ENCODE peak calls at places on chromosomes 11 and 22, in ten cellular contexts. One of them, this sample, is unnamed. For H3K27me3 and H3K36me3, the result is how much of the 10 kb centered on the place peaks cover.

GRCh38 chr11:64605656-64606585 is 14.9 kb downstream of the SLC22A12 start:
- DNase-seq in Panc1: no peak
- DNase-seq in lower lobe of right lung: no peak
- DNase-seq in heart left ventricle: no peak
- DNase-seq in iPS DF 6.9: no peak
- DNase-seq in kidney epithelial cell: no peak
- DNase-seq in WERI-Rb-1: no peak
- DNase-seq in prostate gland: no peak
- DNase-seq in GM23338: no peak
- DNase-seq in MG63: no peak
- DNase-seq in this sample: peak

GRCh38 chr11:95337972-95338429 is 107.0 kb upstream of the SESN3 start:
- DNase-seq in Panc1: no peak
- DNase-seq in lower lobe of right lung: no peak
- DNase-seq in heart left ventricle: no peak
- DNase-seq in iPS DF 6.9: no peak
- DNase-seq in kidney epithelial cell: no peak
- DNase-seq in WERI-Rb-1: no peak
- DNase-seq in prostate gland: no peak
- DNase-seq in GM23338: peak
- DNase-seq in MG63: no peak
- DNase-seq in this sample: peak

GRCh38 chr11:83819936-83820549 is 533.9 kb upstream of the CCDC90B start:
- DNase-seq in Panc1: peak
- DNase-seq in lower lobe of right lung: no peak
- DNase-seq in heart left ventricle: no peak
- DNase-seq in iPS DF 6.9: no peak
- DNase-seq in kidney epithelial cell: peak
- DNase-seq in WERI-Rb-1: no peak
- DNase-seq in prostate gland: peak
- DNase-seq in GM23338: peak
- DNase-seq in MG63: no peak
- DNase-seq in this sample: no peak

GRCh38 chr22:20741008-20741633 is 32.8 kb upstream of the SERPIND1 start:
- DNase-seq in Panc1: no peak
- DNase-seq in lower lobe of right lung: no peak
- DNase-seq in heart left ventricle: no peak
- DNase-seq in iPS DF 6.9: no peak
- DNase-seq in kidney epithelial cell: no peak
- DNase-seq in WERI-Rb-1: no peak
- DNase-seq in prostate gland: no peak
- DNase-seq in GM23338: no peak
- DNase-seq in MG63: no peak
- DNase-seq in this sample: no peak

GRCh38 chr11:31641477-31642062 is 132.0 kb downstream of the ELP4 start:
- DNase-seq in Panc1: no peak
- DNase-seq in lower lobe of right lung: no peak
- DNase-seq in heart left ventricle: peak
- DNase-seq in iPS DF 6.9: peak
- DNase-seq in kidney epithelial cell: no peak
- DNase-seq in WERI-Rb-1: peak
- DNase-seq in prostate gland: peak
- DNase-seq in GM23338: peak
- DNase-seq in MG63: peak
- DNase-seq in this sample: peak

GRCh38 chr11:17719028-17719939 is at the start of gene MYOD1:
- DNase-seq in Panc1: no peak
- DNase-seq in lower lobe of right lung: no peak
- DNase-seq in heart left ventricle: no peak
- DNase-seq in iPS DF 6.9: no peak
- DNase-seq in kidney epithelial cell: no peak
- DNase-seq in WERI-Rb-1: no peak
- DNase-seq in prostate gland: no peak
- DNase-seq in GM23338: peak
- DNase-seq in MG63: no peak
- DNase-seq in this sample: peak

GRCh38 chr11:94882931-94883330 is 90.4 kb downstream of the CWC15 start:
- DNase-seq in Panc1: no peak
- DNase-seq in lower lobe of right lung: no peak
- DNase-seq in heart left ventricle: no peak
- DNase-seq in iPS DF 6.9: no peak
- DNase-seq in kidney epithelial cell: no peak
- DNase-seq in WERI-Rb-1: no peak
- DNase-seq in prostate gland: no peak
- DNase-seq in GM23338: no peak
- DNase-seq in MG63: no peak
- DNase-seq in this sample: no peak

GRCh38 chr11:94024547-94024946 is 3.4 kb downstream of the HEPHL1 start:
- DNase-seq in Panc1: no peak
- DNase-seq in lower lobe of right lung: no peak
- DNase-seq in heart left ventricle: no peak
- DNase-seq in iPS DF 6.9: no peak
- DNase-seq in kidney epithelial cell: no peak
- DNase-seq in WERI-Rb-1: no peak
- DNase-seq in prostate gland: no peak
- DNase-seq in GM23338: no peak
- DNase-seq in MG63: no peak
- DNase-seq in this sample: no peak

GRCh38 chr22:47623056-47623739 is 860.7 kb downstream of the TBC1D22A start:
- DNase-seq in Panc1: no peak
- DNase-seq in lower lobe of right lung: no peak
- DNase-seq in heart left ventricle: no peak
- DNase-seq in iPS DF 6.9: no peak
- DNase-seq in kidney epithelial cell: no peak
- DNase-seq in WERI-Rb-1: no peak
- DNase-seq in prostate gland: no peak
- DNase-seq in GM23338: no peak
- DNase-seq in MG63: no peak
- DNase-seq in this sample: no peak

GRCh38 chr11:132977241-132977640 is 555.1 kb downstream of the OPCML start:
- DNase-seq in Panc1: no peak
- DNase-seq in lower lobe of right lung: no peak
- DNase-seq in heart left ventricle: no peak
- DNase-seq in iPS DF 6.9: no peak
- DNase-seq in kidney epithelial cell: no peak
- DNase-seq in WERI-Rb-1: no peak
- DNase-seq in prostate gland: no peak
- DNase-seq in GM23338: no peak
- DNase-seq in MG63: no peak
- DNase-seq in this sample: no peak

GRCh38 chr11:64165482-64165841 is 451 bp downstream of the MACROD1 start:
- DNase-seq in Panc1: no peak
- DNase-seq in lower lobe of right lung: no peak
- DNase-seq in heart left ventricle: no peak
- DNase-seq in iPS DF 6.9: no peak
- DNase-seq in kidney epithelial cell: no peak
- DNase-seq in WERI-Rb-1: no peak
- DNase-seq in prostate gland: no peak
- DNase-seq in GM23338: no peak
- DNase-seq in MG63: peak
- DNase-seq in this sample: peak

GRCh38 chr11:115760921-115761320 is 256.7 kb upstream of the CADM1 start:
- DNase-seq in Panc1: no peak
- DNase-seq in lower lobe of right lung: no peak
- DNase-seq in heart left ventricle: no peak
- DNase-seq in iPS DF 6.9: no peak
- DNase-seq in kidney epithelial cell: no peak
- DNase-seq in WERI-Rb-1: no peak
- DNase-seq in prostate gland: no peak
- DNase-seq in GM23338: no peak
- DNase-seq in MG63: no peak
- DNase-seq in this sample: no peak

GRCh38 chr11:85602551-85603218 is 24.5 kb downstream of the DLG2 start:
- DNase-seq in Panc1: no peak
- DNase-seq in lower lobe of right lung: no peak
- DNase-seq in heart left ventricle: no peak
- DNase-seq in iPS DF 6.9: no peak
- DNase-seq in kidney epithelial cell: no peak
- DNase-seq in WERI-Rb-1: no peak
- DNase-seq in prostate gland: no peak
- DNase-seq in GM23338: no peak
- DNase-seq in MG63: no peak
- DNase-seq in this sample: no peak

GRCh38 chr11:60743058-60743457 is 13.6 kb upstream of the MS4A15 start:
- DNase-seq in Panc1: no peak
- DNase-seq in lower lobe of right lung: no peak
- DNase-seq in heart left ventricle: no peak
- DNase-seq in iPS DF 6.9: no peak
- DNase-seq in kidney epithelial cell: no peak
- DNase-seq in WERI-Rb-1: no peak
- DNase-seq in prostate gland: no peak
- DNase-seq in GM23338: peak
- DNase-seq in MG63: no peak
- DNase-seq in this sample: no peak

DNA sequence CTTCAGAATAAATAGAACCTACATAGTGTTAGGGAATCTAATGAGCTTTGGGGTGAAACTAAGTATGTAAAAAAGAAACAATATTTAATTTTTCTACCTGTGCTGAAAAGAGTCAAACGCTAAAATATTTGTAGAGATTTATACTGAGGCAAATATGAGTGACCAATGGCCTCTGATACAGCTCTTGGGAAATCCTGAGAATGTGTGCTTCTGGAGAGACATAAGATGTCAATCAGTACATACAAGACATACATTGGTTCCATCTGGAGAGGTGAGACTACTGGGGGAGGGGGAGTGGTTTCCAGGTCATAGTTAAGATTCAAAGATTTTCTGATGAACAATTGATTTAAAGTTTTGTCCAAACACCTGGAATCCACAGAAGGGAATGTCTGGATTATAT is 970 bp downstream of the ASRGL1 start:
- DNase-seq in Panc1: no peak
- DNase-seq in lower lobe of right lung: no peak
- DNase-seq in heart left ventricle: no peak
- DNase-seq in iPS DF 6.9: no peak
- DNase-seq in kidney epithelial cell: no peak
- DNase-seq in WERI-Rb-1: no peak
- DNase-seq in prostate gland: no peak
- DNase-seq in GM23338: no peak
- DNase-seq in MG63: no peak
- DNase-seq in this sample: no peak
- H3K4me3 ChIP-seq in Panc1: peak
- H3K4me3 ChIP-seq in lower lobe of right lung: peak
- H3K4me3 ChIP-seq in heart left ventricle: peak
- H3K4me3 ChIP-seq in iPS DF 6.9: peak
- H3K4me3 ChIP-seq in kidney epithelial cell: peak
- H3K4me3 ChIP-seq in WERI-Rb-1: peak
- H3K4me3 ChIP-seq in prostate gland: peak
- H3K4me3 ChIP-seq in GM23338: peak
- H3K4me3 ChIP-seq in MG63: peak
- H3K4me3 ChIP-seq in this sample: peak

GRCh38 chr11:27783701-27784355 is 83.6 kb upstream of the BDNF start:
- DNase-seq in Panc1: no peak
- DNase-seq in lower lobe of right lung: no peak
- DNase-seq in heart left ventricle: no peak
- DNase-seq in iPS DF 6.9: no peak
- DNase-seq in kidney epithelial cell: no peak
- DNase-seq in WERI-Rb-1: no peak
- DNase-seq in prostate gland: no peak
- DNase-seq in GM23338: no peak
- DNase-seq in MG63: no peak
- DNase-seq in this sample: no peak
- H3K27me3 ChIP-seq in Panc1: under half
- H3K27me3 ChIP-seq in lower lobe of right lung: under half
- H3K27me3 ChIP-seq in heart left ventricle: under half
- H3K27me3 ChIP-seq in iPS DF 6.9: under half
- H3K27me3 ChIP-seq in kidney epithelial cell: under half
- H3K27me3 ChIP-seq in WERI-Rb-1: under half
- H3K27me3 ChIP-seq in prostate gland: under half
- H3K27me3 ChIP-seq in GM23338: under half
- H3K27me3 ChIP-seq in MG63: under half
- H3K27me3 ChIP-seq in this sample: under half

GRCh38 chr11:66337103-66337899 is 1.1 kb upstream of the RIN1 start:
- DNase-seq in Panc1: no peak
- DNase-seq in lower lobe of right lung: peak
- DNase-seq in heart left ventricle: peak
- DNase-seq in iPS DF 6.9: no peak
- DNase-seq in kidney epithelial cell: no peak
- DNase-seq in WERI-Rb-1: peak
- DNase-seq in prostate gland: no peak
- DNase-seq in GM23338: no peak
- DNase-seq in MG63: peak
- DNase-seq in this sample: no peak
- H3K36me3 ChIP-seq in Panc1: under half
- H3K36me3 ChIP-seq in lower lobe of right lung: half or more
- H3K36me3 ChIP-seq in heart left ventricle: under half
- H3K36me3 ChIP-seq in iPS DF 6.9: under half
- H3K36me3 ChIP-seq in kidney epithelial cell: under half
- H3K36me3 ChIP-seq in WERI-Rb-1: under half
- H3K36me3 ChIP-seq in prostate gland: under half
- H3K36me3 ChIP-seq in GM23338: under half
- H3K36me3 ChIP-seq in MG63: half or more
- H3K36me3 ChIP-seq in this sample: under half

GRCh38 chr22:17191163-17191562 is 28.1 kb downstream of the ADA2 start:
- DNase-seq in Panc1: no peak
- DNase-seq in lower lobe of right lung: no peak
- DNase-seq in heart left ventricle: no peak
- DNase-seq in iPS DF 6.9: no peak
- DNase-seq in kidney epithelial cell: no peak
- DNase-seq in WERI-Rb-1: no peak
- DNase-seq in prostate gland: no peak
- DNase-seq in GM23338: no peak
- DNase-seq in MG63: peak
- DNase-seq in this sample: no peak
- H3K4me3 ChIP-seq in Panc1: no peak
- H3K4me3 ChIP-seq in lower lobe of right lung: no peak
- H3K4me3 ChIP-seq in heart left ventricle: no peak
- H3K4me3 ChIP-seq in iPS DF 6.9: no peak
- H3K4me3 ChIP-seq in kidney epithelial cell: no peak
- H3K4me3 ChIP-seq in WERI-Rb-1: no peak
- H3K4me3 ChIP-seq in prostate gland: no peak
- H3K4me3 ChIP-seq in GM23338: no peak
- H3K4me3 ChIP-seq in MG63: no peak
- H3K4me3 ChIP-seq in this sample: no peak

GRCh38 chr11:1270476-1270875 is 39.0 kb downstream of the TOLLIP start:
- DNase-seq in Panc1: no peak
- DNase-seq in lower lobe of right lung: no peak
- DNase-seq in heart left ventricle: peak
- DNase-seq in iPS DF 6.9: no peak
- DNase-seq in kidney epithelial cell: no peak
- DNase-seq in WERI-Rb-1: no peak
- DNase-seq in prostate gland: no peak
- DNase-seq in GM23338: no peak
- DNase-seq in MG63: no peak
- DNase-seq in this sample: no peak
- H3K27me3 ChIP-seq in Panc1: under half
- H3K27me3 ChIP-seq in lower lobe of right lung: under half
- H3K27me3 ChIP-seq in heart left ventricle: under half
- H3K27me3 ChIP-seq in iPS DF 6.9: under half
- H3K27me3 ChIP-seq in kidney epithelial cell: under half
- H3K27me3 ChIP-seq in WERI-Rb-1: under half
- H3K27me3 ChIP-seq in prostate gland: under half
- H3K27me3 ChIP-seq in GM23338: under half
- H3K27me3 ChIP-seq in MG63: under half
- H3K27me3 ChIP-seq in this sample: under half